ENCODE peak calls at places on chromosomes 11 and 22, in eight cellular contexts. One of them, this sample, is unnamed.

GRCh38 chr11:7143908-7144307 is 55.1 kb downstream of the RBMXL2 start:
- DNase-seq in ovary: no peak
- DNase-seq in NCI-H1417: no peak
- DNase-seq in HFFc6: peak
- DNase-seq in DMS153: no peak
- DNase-seq in cardiac fibroblast: peak
- DNase-seq in GM06990: no peak
- DNase-seq in NCI-H226: no peak
- DNase-seq in this sample: no peak

GRCh38 chr11:104956528-104956927 is 11.8 kb downstream of the CASP4 start:
- DNase-seq in ovary: no peak
- DNase-seq in NCI-H1417: no peak
- DNase-seq in HFFc6: no peak
- DNase-seq in DMS153: no peak
- DNase-seq in cardiac fibroblast: peak
- DNase-seq in GM06990: no peak
- DNase-seq in NCI-H226: peak
- DNase-seq in this sample: peak

GRCh38 chr11:5234390-5234834 is at the start of gene HBD:
- DNase-seq in ovary: no peak
- DNase-seq in NCI-H1417: no peak
- DNase-seq in HFFc6: peak
- DNase-seq in DMS153: no peak
- DNase-seq in cardiac fibroblast: peak
- DNase-seq in GM06990: no peak
- DNase-seq in NCI-H226: no peak
- DNase-seq in this sample: no peak

GRCh38 chr11:69153661-69154060 is 2.1 kb upstream of the SMIM38 start:
- DNase-seq in ovary: no peak
- DNase-seq in NCI-H1417: no peak
- DNase-seq in HFFc6: no peak
- DNase-seq in DMS153: no peak
- DNase-seq in cardiac fibroblast: peak
- DNase-seq in GM06990: no peak
- DNase-seq in NCI-H226: peak
- DNase-seq in this sample: no peak

GRCh38 chr11:94831529-94831928 is 63.4 kb downstream of the AMOTL1 start:
- DNase-seq in ovary: no peak
- DNase-seq in NCI-H1417: no peak
- DNase-seq in HFFc6: no peak
- DNase-seq in DMS153: no peak
- DNase-seq in cardiac fibroblast: peak
- DNase-seq in GM06990: no peak
- DNase-seq in NCI-H226: no peak
- DNase-seq in this sample: no peak

GRCh38 chr11:20443596-20443995 is 56.1 kb downstream of the PRMT3 start:
- DNase-seq in ovary: no peak
- DNase-seq in NCI-H1417: no peak
- DNase-seq in HFFc6: peak
- DNase-seq in DMS153: no peak
- DNase-seq in cardiac fibroblast: peak
- DNase-seq in GM06990: no peak
- DNase-seq in NCI-H226: no peak
- DNase-seq in this sample: no peak

GRCh38 chr11:126476977-126477376 is 121.5 kb downstream of the ST3GAL4 start:
- DNase-seq in ovary: no peak
- DNase-seq in NCI-H1417: peak
- DNase-seq in HFFc6: no peak
- DNase-seq in DMS153: no peak
- DNase-seq in cardiac fibroblast: no peak
- DNase-seq in GM06990: no peak
- DNase-seq in NCI-H226: no peak
- DNase-seq in this sample: no peak

GRCh38 chr22:49024775-49025440 is 802.8 kb downstream of the BRD1 start:
- DNase-seq in ovary: no peak
- DNase-seq in NCI-H1417: no peak
- DNase-seq in HFFc6: no peak
- DNase-seq in DMS153: no peak
- DNase-seq in cardiac fibroblast: no peak
- DNase-seq in GM06990: no peak
- DNase-seq in NCI-H226: no peak
- DNase-seq in this sample: no peak

GRCh38 chr11:74257934-74258553 is 53.4 kb downstream of the P4HA3 start:
- DNase-seq in ovary: peak
- DNase-seq in NCI-H1417: no peak
- DNase-seq in HFFc6: peak
- DNase-seq in DMS153: no peak
- DNase-seq in cardiac fibroblast: peak
- DNase-seq in GM06990: no peak
- DNase-seq in NCI-H226: no peak
- DNase-seq in this sample: no peak

GRCh38 chr11:128903248-128904041 is 12.3 kb downstream of the KCNJ5 start:
- DNase-seq in ovary: no peak
- DNase-seq in NCI-H1417: no peak
- DNase-seq in HFFc6: no peak
- DNase-seq in DMS153: no peak
- DNase-seq in cardiac fibroblast: no peak
- DNase-seq in GM06990: no peak
- DNase-seq in NCI-H226: peak
- DNase-seq in this sample: peak

GRCh38 chr11:13135385-13136271 is 126.5 kb downstream of the RASSF10 start:
- DNase-seq in ovary: no peak
- DNase-seq in NCI-H1417: no peak
- DNase-seq in HFFc6: peak
- DNase-seq in DMS153: peak
- DNase-seq in cardiac fibroblast: peak
- DNase-seq in GM06990: no peak
- DNase-seq in NCI-H226: peak
- DNase-seq in this sample: peak

GRCh38 chr11:23211221-23211620 is 350.9 kb upstream of the CCDC179 start:
- DNase-seq in ovary: no peak
- DNase-seq in NCI-H1417: no peak
- DNase-seq in HFFc6: peak
- DNase-seq in DMS153: no peak
- DNase-seq in cardiac fibroblast: no peak
- DNase-seq in GM06990: no peak
- DNase-seq in NCI-H226: no peak
- DNase-seq in this sample: no peak

GRCh38 chr11:67483901-67484665 is 1.3 kb downstream of the AIP start:
- DNase-seq in ovary: no peak
- DNase-seq in NCI-H1417: no peak
- DNase-seq in HFFc6: no peak
- DNase-seq in DMS153: no peak
- DNase-seq in cardiac fibroblast: no peak
- DNase-seq in GM06990: peak
- DNase-seq in NCI-H226: no peak
- DNase-seq in this sample: no peak

GRCh38 chr11:19691815-19692214 is 20.8 kb upstream of the NAV2 start:
- DNase-seq in ovary: no peak
- DNase-seq in NCI-H1417: no peak
- DNase-seq in HFFc6: no peak
- DNase-seq in DMS153: no peak
- DNase-seq in cardiac fibroblast: no peak
- DNase-seq in GM06990: no peak
- DNase-seq in NCI-H226: no peak
- DNase-seq in this sample: no peak

GRCh38 chr22:37259540-37260029 is 15.5 kb upstream of the RAC2 start:
- DNase-seq in ovary: no peak
- DNase-seq in NCI-H1417: peak
- DNase-seq in HFFc6: peak
- DNase-seq in DMS153: peak
- DNase-seq in cardiac fibroblast: peak
- DNase-seq in GM06990: no peak
- DNase-seq in NCI-H226: no peak
- DNase-seq in this sample: peak

GRCh38 chr22:30033891-30034290 is 46.4 kb upstream of the HORMAD2 start:
- DNase-seq in ovary: no peak
- DNase-seq in NCI-H1417: no peak
- DNase-seq in HFFc6: no peak
- DNase-seq in DMS153: no peak
- DNase-seq in cardiac fibroblast: no peak
- DNase-seq in GM06990: no peak
- DNase-seq in NCI-H226: no peak
- DNase-seq in this sample: no peak

GRCh38 chr22:37161442-37161841 is 11.7 kb upstream of the IL2RB start:
- DNase-seq in ovary: no peak
- DNase-seq in NCI-H1417: no peak
- DNase-seq in HFFc6: no peak
- DNase-seq in DMS153: no peak
- DNase-seq in cardiac fibroblast: peak
- DNase-seq in GM06990: peak
- DNase-seq in NCI-H226: no peak
- DNase-seq in this sample: peak

GRCh38 chr11:7439921-7440320 is 45.4 kb upstream of the OLFML1 start:
- DNase-seq in ovary: no peak
- DNase-seq in NCI-H1417: no peak
- DNase-seq in HFFc6: no peak
- DNase-seq in DMS153: no peak
- DNase-seq in cardiac fibroblast: no peak
- DNase-seq in GM06990: no peak
- DNase-seq in NCI-H226: no peak
- DNase-seq in this sample: no peak

GRCh38 chr11:75429902-75430691 is 2.9 kb downstream of the KLHL35 start:
- DNase-seq in ovary: no peak
- DNase-seq in NCI-H1417: peak
- DNase-seq in HFFc6: no peak
- DNase-seq in DMS153: peak
- DNase-seq in cardiac fibroblast: peak
- DNase-seq in GM06990: peak
- DNase-seq in NCI-H226: peak
- DNase-seq in this sample: peak

GRCh38 chr22:36425977-36426523 is 38.3 kb upstream of the MYH9 start:
- DNase-seq in ovary: peak
- DNase-seq in NCI-H1417: peak
- DNase-seq in HFFc6: no peak
- DNase-seq in DMS153: no peak
- DNase-seq in cardiac fibroblast: peak
- DNase-seq in GM06990: no peak
- DNase-seq in NCI-H226: no peak
- DNase-seq in this sample: peak

GRCh38 chr22:17999851-18000250 is 24.5 kb downstream of the MICAL3 start:
- DNase-seq in ovary: no peak
- DNase-seq in NCI-H1417: no peak
- DNase-seq in HFFc6: no peak
- DNase-seq in DMS153: no peak
- DNase-seq in cardiac fibroblast: no peak
- DNase-seq in GM06990: no peak
- DNase-seq in NCI-H226: no peak
- DNase-seq in this sample: peak

GRCh38 chr11:76935030-76935429 is 74.3 kb downstream of the ACER3 start:
- DNase-seq in ovary: no peak
- DNase-seq in NCI-H1417: no peak
- DNase-seq in HFFc6: no peak
- DNase-seq in DMS153: no peak
- DNase-seq in cardiac fibroblast: peak
- DNase-seq in GM06990: no peak
- DNase-seq in NCI-H226: no peak
- DNase-seq in this sample: no peak

GRCh38 chr22:49638788-49639187 is 188.9 kb downstream of the BRD1 start:
- DNase-seq in ovary: no peak
- DNase-seq in NCI-H1417: no peak
- DNase-seq in HFFc6: no peak
- DNase-seq in DMS153: peak
- DNase-seq in cardiac fibroblast: no peak
- DNase-seq in GM06990: no peak
- DNase-seq in NCI-H226: no peak
- DNase-seq in this sample: no peak

GRCh38 chr11:60872952-60873524 is 5.7 kb downstream of the ZP1 start:
- DNase-seq in ovary: no peak
- DNase-seq in NCI-H1417: no peak
- DNase-seq in HFFc6: peak
- DNase-seq in DMS153: peak
- DNase-seq in cardiac fibroblast: peak
- DNase-seq in GM06990: no peak
- DNase-seq in NCI-H226: no peak
- DNase-seq in this sample: no peak

GRCh38 chr22:38730411-38730871 is 24.7 kb downstream of the GTPBP1 start:
- DNase-seq in ovary: no peak
- DNase-seq in NCI-H1417: no peak
- DNase-seq in HFFc6: no peak
- DNase-seq in DMS153: no peak
- DNase-seq in cardiac fibroblast: no peak
- DNase-seq in GM06990: no peak
- DNase-seq in NCI-H226: no peak
- DNase-seq in this sample: no peak

GRCh38 chr22:26697151-26697550 is 39.8 kb downstream of the MIAT start:
- DNase-seq in ovary: no peak
- DNase-seq in NCI-H1417: no peak
- DNase-seq in HFFc6: no peak
- DNase-seq in DMS153: no peak
- DNase-seq in cardiac fibroblast: no peak
- DNase-seq in GM06990: no peak
- DNase-seq in NCI-H226: no peak
- DNase-seq in this sample: no peak

GRCh38 chr11:94574193-94574961 is 7.2 kb downstream of the PIWIL4 start:
- DNase-seq in ovary: peak
- DNase-seq in NCI-H1417: no peak
- DNase-seq in HFFc6: peak
- DNase-seq in DMS153: no peak
- DNase-seq in cardiac fibroblast: peak
- DNase-seq in GM06990: no peak
- DNase-seq in NCI-H226: peak
- DNase-seq in this sample: peak

GRCh38 chr11:77340501-77340900 is 39.0 kb upstream of the GDPD4 start:
- DNase-seq in ovary: no peak
- DNase-seq in NCI-H1417: no peak
- DNase-seq in HFFc6: no peak
- DNase-seq in DMS153: no peak
- DNase-seq in cardiac fibroblast: no peak
- DNase-seq in GM06990: no peak
- DNase-seq in NCI-H226: no peak
- DNase-seq in this sample: no peak

GRCh38 chr11:45314900-45315299 is 28.8 kb upstream of the SYT13 start:
- DNase-seq in ovary: no peak
- DNase-seq in NCI-H1417: no peak
- DNase-seq in HFFc6: no peak
- DNase-seq in DMS153: no peak
- DNase-seq in cardiac fibroblast: no peak
- DNase-seq in GM06990: no peak
- DNase-seq in NCI-H226: no peak
- DNase-seq in this sample: no peak

GRCh38 chr22:26394787-26395186 is 34.3 kb upstream of the ASPHD2 start:
- DNase-seq in ovary: no peak
- DNase-seq in NCI-H1417: no peak
- DNase-seq in HFFc6: no peak
- DNase-seq in DMS153: peak
- DNase-seq in cardiac fibroblast: no peak
- DNase-seq in GM06990: no peak
- DNase-seq in NCI-H226: no peak
- DNase-seq in this sample: no peak

GRCh38 chr22:16783930-16784354 is 41.3 kb downstream of the XKR3 start:
- DNase-seq in ovary: no peak
- DNase-seq in NCI-H1417: no peak
- DNase-seq in HFFc6: no peak
- DNase-seq in DMS153: no peak
- DNase-seq in cardiac fibroblast: peak
- DNase-seq in GM06990: no peak
- DNase-seq in NCI-H226: no peak
- DNase-seq in this sample: peak

GRCh38 chr22:46801331-46801811 is 38.9 kb downstream of the TBC1D22A start:
- DNase-seq in ovary: no peak
- DNase-seq in NCI-H1417: peak
- DNase-seq in HFFc6: no peak
- DNase-seq in DMS153: peak
- DNase-seq in cardiac fibroblast: no peak
- DNase-seq in GM06990: no peak
- DNase-seq in NCI-H226: no peak
- DNase-seq in this sample: no peak

GRCh38 chr22:32482708-32483107 is 8.1 kb downstream of the FBXO7 start:
- DNase-seq in ovary: no peak
- DNase-seq in NCI-H1417: no peak
- DNase-seq in HFFc6: no peak
- DNase-seq in DMS153: no peak
- DNase-seq in cardiac fibroblast: no peak
- DNase-seq in GM06990: no peak
- DNase-seq in NCI-H226: peak
- DNase-seq in this sample: no peak

GRCh38 chr11:110490886-110491285 is 61.1 kb downstream of the FDX1 start:
- DNase-seq in ovary: no peak
- DNase-seq in NCI-H1417: no peak
- DNase-seq in HFFc6: peak
- DNase-seq in DMS153: no peak
- DNase-seq in cardiac fibroblast: peak
- DNase-seq in GM06990: no peak
- DNase-seq in NCI-H226: no peak
- DNase-seq in this sample: peak

This sample was measured in trophoblast cell.